ENCODE peak calls at places on chromosome 1, in nine cellular contexts. D is left ventricle myocardium inferior; L is ELR; X is EL; M is non-pigmented ciliary epithelial cell; V is kidney; F is NCI-H2081 treated with DMSO at 0.1 percent for 48 hours; B is CD8-positive, alpha-beta T cell; S is T-helper 9 cell. P is an unnamed sample.

GRCh38 chr1:150227228-150227627 is 8.7 kb downstream of the ANP32E start:
- DNase-seq in S (no peak), X (no peak), L (no peak), D (no peak), V (no peak), F (no peak), B (no peak), M (no peak), P (no peak)

GRCh38 chr1:110292327-110292741 is 46.8 kb upstream of the RBM15 start:
- DNase-seq in V (no peak), S (no peak), B (no peak), X (peak), F (no peak), D (no peak), L (peak), M (no peak), P (no peak)

GRCh38 chr1:51324271-51325010 is 5.9 kb downstream of the TTC39A start:
- DNase-seq in B (no peak), X (no peak), S (no peak), D (no peak), L (no peak), F (no peak), V (no peak), M (no peak), P (no peak)

GRCh38 chr1:167465751-167466150 is 52.6 kb downstream of the CD247 start:
- DNase-seq in V (no peak), S (no peak), B (no peak), F (no peak), D (no peak), L (no peak), M (no peak), X (no peak), P (no peak)

GRCh38 chr1:248303324-248303723 is at the start of gene OR2T12:
- DNase-seq in X (no peak), S (no peak), V (no peak), D (no peak), M (no peak), L (no peak), B (no peak), F (no peak), P (no peak)

GRCh38 chr1:44417351-44418021 is 12.4 kb downstream of the RNF220 start:
- DNase-seq in F (no peak), S (no peak), V (peak), L (no peak), X (no peak), M (no peak), D (peak), B (no peak), P (no peak)

GRCh38 chr1:222792744-222793143 is 22.1 kb upstream of the DISP1 start:
- DNase-seq in L (peak), D (no peak), X (peak), S (no peak), B (no peak), V (no peak), M (no peak), F (no peak), P (no peak)

GRCh38 chr1:111729271-111729921 is 9.8 kb downstream of the INKA2 start:
- DNase-seq in V (no peak), S (no peak), X (no peak), M (no peak), F (no peak), B (no peak), L (no peak), D (peak), P (no peak)

GRCh38 chr1:107430540-107431228 is 289.8 kb downstream of the NTNG1 start:
- DNase-seq in B (no peak), V (no peak), D (no peak), S (no peak), L (peak), M (no peak), F (no peak), X (peak), P (no peak)

GRCh38 chr1:53069663-53070327 is 7.8 kb downstream of the PODN start:
- DNase-seq in X (no peak), M (no peak), B (no peak), L (no peak), D (peak), V (peak), F (no peak), S (no peak), P (no peak)

GRCh38 chr1:64881281-64881680 is 85.1 kb downstream of the JAK1 start:
- DNase-seq in V (no peak), X (peak), M (no peak), F (no peak), L (peak), D (no peak), S (no peak), B (no peak), P (no peak)

GRCh38 chr1:98030483-98030882 is 109.6 kb upstream of the DPYD start:
- DNase-seq in D (no peak), V (no peak), M (no peak), X (peak), L (peak), S (no peak), F (no peak), B (no peak), P (no peak)

GRCh38 chr1:172630060-172630818 is 28.7 kb upstream of the FASLG start:
- DNase-seq in V (no peak), D (no peak), X (peak), L (peak), S (no peak), F (no peak), B (no peak), M (no peak), P (no peak)

GRCh38 chr1:33640114-33640660 is 167.7 kb downstream of the ZSCAN20 start:
- DNase-seq in S (no peak), L (no peak), V (no peak), B (no peak), M (no peak), D (no peak), X (no peak), F (no peak), P (no peak)

GRCh38 chr1:2906105-2906504 is 104.6 kb upstream of the TTC34 start:
- DNase-seq in X (no peak), S (no peak), B (no peak), D (no peak), F (no peak), M (no peak), V (peak), L (no peak), P (no peak)

GRCh38 chr1:174153085-174153824 is 6.1 kb upstream of the RABGAP1L start:
- DNase-seq in S (no peak), B (no peak), M (no peak), D (no peak), V (no peak), F (no peak), X (peak), L (peak), P (no peak)

GRCh38 chr1:186236921-186237320 is 138.1 kb downstream of the TPR start:
- DNase-seq in S (no peak), L (peak), D (no peak), M (peak), V (no peak), B (no peak), X (peak), F (no peak), P (no peak)

GRCh38 chr1:206834711-206835110 is 30.7 kb upstream of the IL20 start:
- DNase-seq in B (no peak), M (no peak), S (no peak), V (no peak), X (peak), F (no peak), L (peak), D (no peak), P (no peak)

GRCh38 chr1:222784916-222785315 is 29.9 kb upstream of the DISP1 start:
- DNase-seq in D (no peak), X (no peak), L (peak), V (no peak), S (no peak), B (no peak), M (no peak), F (no peak), P (no peak)

GRCh38 chr1:102879439-102879993 is 228.8 kb downstream of the COL11A1 start:
- DNase-seq in D (no peak), V (no peak), M (peak), X (peak), B (no peak), L (peak), S (no peak), F (no peak), P (no peak)

GRCh38 chr1:168960595-168960994 is 145.9 kb upstream of the ATP1B1 start:
- DNase-seq in V (no peak), D (no peak), B (no peak), M (no peak), F (no peak), X (no peak), L (no peak), S (no peak), P (no peak)

GRCh38 chr1:158893654-158894053 is 37.7 kb upstream of the PYHIN1 start:
- DNase-seq in M (no peak), S (no peak), V (no peak), D (no peak), B (no peak), L (no peak), X (no peak), F (no peak), P (no peak)

GRCh38 chr1:244209955-244210354 is 158.9 kb downstream of the ZBTB18 start:
- DNase-seq in S (no peak), F (no peak), X (no peak), V (no peak), M (no peak), B (no peak), D (no peak), L (no peak), P (no peak)

GRCh38 chr1:208944981-208945451 is 638.5 kb upstream of the CAMK1G start:
- DNase-seq in V (no peak), S (no peak), X (no peak), L (no peak), D (no peak), M (no peak), B (no peak), F (no peak), P (no peak)

P was measured in NCI-H1436 treated with DMSO at 0.1 percent for 48 hours.